ENCODE peak calls at places on chromosomes 1 and 21, in nine cellular contexts. D, S, X, W, U, T, P, N and A are unnamed samples.

GRCh38 chr1:220160027-220160426 is 66.1 kb downstream of the IARS2 start:
- DNase-seq in W (no peak), D (no peak), X (no peak), T (no peak), N (no peak), S (no peak), P (no peak), U (no peak), A (no peak)

GRCh38 chr1:41927118-41927517 is 8.4 kb upstream of the HIVEP3 start:
- DNase-seq in S (no peak), U (no peak), T (no peak), P (no peak), X (no peak), N (no peak), D (no peak), W (no peak), A (no peak)

GRCh38 chr1:50620680-50621329 is 197.6 kb upstream of the DMRTA2 start:
- DNase-seq in N (peak; percentile 11), P (no peak), W (peak; percentile 90), U (peak; percentile 32), S (no peak), X (peak; percentile 11), D (peak; percentile 60), T (peak; percentile 59), A (no peak)

GRCh38 chr1:222404710-222405109 is 143.2 kb downstream of the HHIPL2 start:
- DNase-seq in N (no peak), P (no peak), W (no peak), D (no peak), U (no peak), X (no peak), S (no peak), T (no peak), A (no peak)

GRCh38 chr1:201709564-201710295 is 119.2 kb upstream of the IPO9 start:
- DNase-seq in P (peak; percentile 76), T (no peak), N (peak; percentile 64), S (no peak), X (peak; percentile 83), U (peak; percentile 87), D (peak; percentile 77), W (peak; percentile 79), A (peak; percentile 68)

GRCh38 chr21:41397416-41397815 is 28.6 kb upstream of the MX1 start:
- DNase-seq in X (no peak), T (no peak), W (no peak), S (no peak), U (no peak), N (peak; percentile 35), P (no peak), D (no peak), A (no peak)

GRCh38 chr1:89198500-89199072 is at the start of gene GBP4:
- DNase-seq in D (peak; percentile 46), S (no peak), N (no peak), T (peak; percentile 5), U (peak; percentile 15), X (no peak), W (peak; percentile 15), P (no peak), A (no peak)

GRCh38 chr1:35876988-35877387 is 6.0 kb upstream of the AGO1 start:
- DNase-seq in N (peak; percentile 30), U (peak; percentile 57), T (no peak), X (peak; percentile 63), P (no peak), W (peak; percentile 28), S (no peak), D (no peak), A (peak; percentile 30)

GRCh38 chr1:226688852-226689251 is 50.2 kb downstream of the ITPKB start:
- DNase-seq in U (no peak), W (no peak), N (no peak), S (no peak), P (no peak), D (no peak), X (no peak), T (no peak), A (no peak)

GRCh38 chr1:2179283-2180013 is 15.1 kb downstream of the FAAP20 start:
- DNase-seq in N (no peak), T (no peak), S (no peak), D (no peak), W (no peak), X (no peak), U (no peak), P (no peak), A (no peak)

GRCh38 chr1:17230106-17230505 is 18.8 kb upstream of the PADI3 start:
- DNase-seq in D (no peak), X (no peak), P (no peak), T (no peak), N (no peak), U (no peak), S (no peak), W (no peak), A (no peak)

GRCh38 chr1:230978491-230979388 is at the start of the genes ARV1 and TTC13:
- DNase-seq in X (peak; percentile 100), T (peak; percentile 97), W (peak; percentile 98), S (peak; percentile 99), U (peak; percentile 98), P (peak; percentile 95), N (peak; percentile 99), D (peak; percentile 99), A (peak; percentile 98)
- TF ChIP-seq CTCF in X (peak; percentile 42), T (peak; percentile 49), W (peak; percentile 75), S (peak; percentile 65), U (no peak), P (no peak), N (peak; percentile 44), D (peak; percentile 34), A (peak; percentile 56)

DNA sequence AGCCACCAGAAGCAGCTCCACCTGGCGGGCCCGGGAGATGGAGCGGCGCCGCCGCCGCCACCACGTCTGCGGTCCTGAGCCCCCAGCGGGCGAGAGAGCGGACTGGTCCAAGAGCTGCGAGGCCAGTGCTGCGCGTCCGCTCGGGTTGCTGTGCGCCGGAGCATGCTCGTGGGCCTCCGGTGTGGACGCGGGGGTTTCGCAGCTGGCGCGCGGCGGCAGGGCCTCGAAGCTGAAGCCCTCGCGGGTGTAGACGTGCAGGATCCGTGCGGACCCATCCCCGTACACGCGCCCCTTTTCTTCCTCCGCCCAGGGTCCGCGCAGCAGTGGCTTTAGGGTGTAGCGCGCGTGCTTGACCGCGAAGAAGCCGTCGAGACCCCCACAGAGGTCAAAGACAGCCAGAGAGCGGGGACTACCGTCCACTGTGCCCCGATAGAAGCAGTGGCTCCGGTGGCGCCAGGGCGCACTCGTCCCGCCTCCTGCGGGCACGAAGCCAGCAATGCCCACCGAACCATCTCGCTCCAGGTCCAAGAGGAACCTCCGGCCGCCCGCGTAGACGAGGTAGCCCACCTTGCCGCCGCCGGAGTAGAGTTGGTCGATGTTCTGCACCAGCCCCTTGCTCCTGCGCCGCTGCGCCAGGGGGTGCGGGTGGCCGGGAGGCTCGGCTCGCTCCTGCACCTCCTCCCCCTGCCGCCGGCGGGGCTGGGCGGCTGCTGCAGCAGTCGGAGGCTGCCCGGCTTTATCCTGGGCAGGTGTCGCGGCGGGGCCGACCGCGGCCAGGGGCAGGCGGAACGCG is 1.1 kb downstream of the ADAMTS5 start:
- DNase-seq in U (peak; percentile 85), D (peak; percentile 21), P (peak; percentile 72), X (peak; percentile 87), S (no peak), W (no peak), N (no peak), T (no peak), A (peak; percentile 71)
- TF ChIP-seq CTCF in U (no peak), D (peak; percentile 22), P (peak; percentile 19), X (peak; percentile 63), S (peak; percentile 17), W (no peak), N (no peak), T (peak; percentile 65), A (peak; percentile 71)

GRCh38 chr21:18467715-18468114 is 64.1 kb upstream of the TMPRSS15 start:
- DNase-seq in P (no peak), T (no peak), S (no peak), D (no peak), N (no peak), U (no peak), X (no peak), W (no peak), A (no peak)
- TF ChIP-seq CTCF in P (no peak), T (no peak), S (no peak), D (no peak), N (no peak), U (no peak), X (no peak), W (no peak), A (no peak)

DNA sequence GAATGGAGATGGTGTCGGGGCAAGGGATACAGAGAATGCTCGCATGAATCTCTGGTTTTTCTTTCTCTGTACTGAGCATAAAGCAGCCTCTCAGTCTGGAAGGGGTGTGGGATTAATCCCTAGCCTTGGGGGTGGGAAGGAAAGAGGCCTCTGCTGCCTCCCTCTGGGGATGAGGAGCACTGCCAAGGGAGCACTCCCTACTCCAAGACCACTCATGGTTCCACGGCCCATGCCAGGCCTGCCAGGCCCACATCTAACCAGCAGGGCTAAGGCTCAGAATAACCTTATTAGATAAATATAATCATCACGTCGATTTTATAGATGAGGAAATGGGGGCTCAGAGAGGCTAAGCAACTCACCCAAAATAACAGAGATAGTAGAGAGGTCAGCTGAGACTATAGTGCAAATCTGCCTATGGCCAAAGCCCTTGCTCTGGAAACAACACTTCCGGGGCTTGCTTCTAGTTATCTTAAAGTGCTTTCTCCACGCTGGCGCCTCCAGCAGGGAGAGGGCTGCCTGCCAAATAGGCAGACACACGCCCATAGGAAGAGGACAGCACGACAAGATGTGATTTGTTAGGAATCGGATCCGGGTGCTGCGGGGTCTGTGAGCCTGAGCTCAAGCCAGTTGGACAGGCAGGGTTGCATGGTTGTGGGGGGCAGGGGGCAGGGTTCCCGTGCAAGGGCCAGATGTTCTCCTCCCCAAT is 522 bp downstream of the TEX35 start:
- DNase-seq in S (no peak), D (peak; percentile 38), T (no peak), W (no peak), N (no peak), P (no peak), U (peak; percentile 33), X (peak; percentile 24), A (no peak)
- TF ChIP-seq CTCF in S (no peak), D (no peak), T (no peak), W (no peak), N (no peak), P (no peak), U (no peak), X (peak; percentile 36), A (no peak)

DNA sequence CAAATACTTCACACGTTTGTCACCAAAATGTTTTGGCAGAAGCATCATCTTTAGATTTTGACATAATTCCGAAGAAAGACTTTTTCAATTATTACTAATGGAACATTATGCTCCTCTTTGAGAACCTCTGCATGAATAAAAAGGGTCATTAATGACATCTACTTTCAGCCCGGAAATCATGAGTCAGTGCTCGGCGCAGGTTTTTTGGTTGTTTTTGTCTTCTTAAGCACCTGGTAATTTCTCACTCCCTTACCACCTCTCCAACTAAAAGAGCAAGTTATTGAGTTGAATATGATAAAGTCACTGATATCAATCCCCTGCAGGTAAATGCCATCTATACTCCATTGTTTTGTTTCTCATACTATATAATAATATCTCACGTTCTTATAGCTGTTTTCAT is 113.0 kb upstream of the PBX1 start:
- DNase-seq in T (no peak), D (no peak), P (no peak), W (no peak), U (no peak), N (no peak), S (no peak), X (no peak), A (no peak)
- TF ChIP-seq CTCF in T (no peak), D (no peak), P (no peak), W (no peak), U (no peak), N (no peak), S (no peak), X (no peak), A (no peak)